ENCODE peak calls at places on chromosomes 3 and 15, in five cellular contexts. O, V, J, R and Q are unnamed samples.

GRCh38 chr15:33735637-33736247 is 232.6 kb upstream of the CHRM5 start:
- DNase-seq in O (peak; percentile 72), V (peak; percentile 32), J (peak; percentile 74), R (peak; percentile 67), Q (peak; percentile 58)

GRCh38 chr3:194203482-194204035 is 67.6 kb downstream of the HES1 start:
- DNase-seq in O (no peak), V (no peak), J (no peak), R (no peak), Q (peak; percentile 75)

GRCh38 chr3:153960701-153961100 is 160.5 kb upstream of the ARHGEF26 start:
- DNase-seq in O (no peak), V (no peak), J (no peak), R (no peak), Q (no peak)

GRCh38 chr3:57230006-57230405 is 2.5 kb downstream of the APPL1 start:
- DNase-seq in O (no peak), V (no peak), J (no peak), R (peak; percentile 76), Q (no peak)

GRCh38 chr3:56700136-56700535 is 17.1 kb upstream of the TASOR start:
- DNase-seq in O (no peak), V (no peak), J (no peak), R (peak; percentile 22), Q (no peak)

GRCh38 chr3:188259191-188259590 is 105.2 kb downstream of the LPP start:
- DNase-seq in O (no peak), V (no peak), J (no peak), R (no peak), Q (no peak)

GRCh38 chr3:96294143-96294542 is 520.3 kb upstream of the EPHA6 start:
- DNase-seq in O (no peak), V (no peak), J (no peak), R (no peak), Q (no peak)

GRCh38 chr15:78988361-78988911 is 43.6 kb upstream of the CTSH start:
- DNase-seq in O (no peak), V (peak; percentile 90), J (no peak), R (peak; percentile 79), Q (no peak)

GRCh38 chr3:37494206-37494605 is 319.8 kb upstream of the LRRFIP2 start:
- DNase-seq in O (no peak), V (no peak), J (no peak), R (no peak), Q (no peak)

GRCh38 chr15:33131880-33132279 is 62.6 kb downstream of the FMN1 start:
- DNase-seq in O (no peak), V (peak; percentile 59), J (no peak), R (peak; percentile 77), Q (no peak)

GRCh38 chr3:34742151-34742550 is 897.2 kb upstream of the ARPP21 start:
- DNase-seq in O (no peak), V (no peak), J (no peak), R (no peak), Q (no peak)

GRCh38 chr3:136074546-136074945 is 109.0 kb downstream of the PPP2R3A start:
- DNase-seq in O (no peak), V (no peak), J (no peak), R (peak; percentile 8), Q (no peak)

GRCh38 chr15:26967719-26968269 is 3.2 kb upstream of the GABRG3 start:
- DNase-seq in O (peak; percentile 82), V (no peak), J (no peak), R (no peak), Q (no peak)
- H3K4me3 ChIP-seq in O (peak overlapping the region; percentile 44), V (no peak overlapping the region), J (no peak overlapping the region), R (no peak overlapping the region), Q (no peak overlapping the region)

GRCh38 chr3:141421186-141421585 is 52.9 kb downstream of the ZBTB38 start:
- DNase-seq in O (no peak), V (no peak), J (no peak), R (no peak), Q (no peak)
- H4K20me1 ChIP-seq in O (no peaks in the 10 kb centered on the region), V (no peaks in the 10 kb centered on the region), J (no peaks in the 10 kb centered on the region), R (no peaks in the 10 kb centered on the region), Q (peaks cover 88% of the 10 kb centered on the region)

DNA sequence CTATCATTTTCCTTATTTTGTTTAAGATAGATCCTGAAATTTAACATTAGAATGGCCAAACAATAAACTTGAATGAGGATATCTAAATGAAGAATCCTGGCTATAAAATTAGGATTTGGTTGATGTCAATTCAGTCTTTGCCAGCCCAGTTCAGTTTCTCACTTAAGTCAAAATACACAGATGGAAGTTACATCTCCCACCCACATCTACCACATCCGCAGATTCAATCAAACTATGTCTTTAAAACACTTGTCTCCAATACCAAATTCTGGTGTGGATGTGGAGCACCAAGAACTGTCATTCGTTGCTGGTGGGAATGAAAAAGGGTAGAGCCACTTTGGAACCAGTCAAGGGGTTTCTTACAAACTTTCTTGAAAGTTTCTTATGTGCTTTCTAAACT is 18.2 kb downstream of the CBLB start:
- DNase-seq in O (no peak), V (no peak), J (no peak), R (no peak), Q (no peak)
- H3K79me2 ChIP-seq in O (peaks cover 52% of the 10 kb centered on the region), V (peaks cover 9% of the 10 kb centered on the region), J (peaks cover 94% of the 10 kb centered on the region), R (no peaks in the 10 kb centered on the region), Q (no peaks in the 10 kb centered on the region)

GRCh38 chr15:93081399-93081798 is 7.6 kb downstream of the RGMA start:
- DNase-seq in O (no peak), V (no peak), J (no peak), R (no peak), Q (no peak)
- H3K4me3 ChIP-seq in O (no peak overlapping the region), V (no peak overlapping the region), J (no peak overlapping the region), R (no peak overlapping the region), Q (no peak overlapping the region)

GRCh38 chr3:172134352-172134751 is 95.0 kb downstream of the FNDC3B start:
- DNase-seq in O (no peak), V (no peak), J (no peak), R (no peak), Q (peak; percentile 70)

GRCh38 chr3:172135766-172136729 is 96.7 kb downstream of the FNDC3B start:
- DNase-seq in O (no peak), V (peak; percentile 45), J (no peak), R (no peak), Q (no peak)

GRCh38 chr3:172137287-172138030 is 98.1 kb downstream of the FNDC3B start:
- DNase-seq in O (no peak), V (peak; percentile 90), J (no peak), R (peak; percentile 58), Q (no peak)

GRCh38 chr3:172133830-172134229 is 94.5 kb downstream of the FNDC3B start:
- DNase-seq in O (no peak), V (no peak), J (no peak), R (no peak), Q (no peak)

DNA sequence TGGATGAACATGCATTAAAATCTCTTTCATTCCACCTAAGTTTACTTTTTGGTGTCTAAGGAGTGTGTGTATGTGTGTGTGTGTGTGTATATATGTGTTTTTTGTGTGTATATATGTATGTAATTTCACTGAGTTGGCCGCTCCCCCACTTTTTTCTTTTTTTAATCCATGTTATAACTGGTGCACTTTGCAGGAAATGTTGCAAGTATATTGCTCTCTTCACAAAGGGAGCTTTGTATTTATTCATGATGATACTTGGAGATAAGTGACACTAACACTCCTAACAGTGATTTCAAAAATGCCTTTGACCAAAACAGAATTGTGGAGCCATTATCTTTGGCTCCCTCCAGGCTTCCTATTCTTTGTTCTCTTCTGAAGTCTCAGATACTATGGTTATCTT is 95.8 kb downstream of the FNDC3B start:
- DNase-seq in O (no peak), V (peak; percentile 47), J (no peak), R (no peak), Q (no peak)
- H4K20me1 ChIP-seq in O (peaks cover 23% of the 10 kb centered on the region), V (no peaks in the 10 kb centered on the region), J (no peaks in the 10 kb centered on the region), R (no peaks in the 10 kb centered on the region), Q (no peaks in the 10 kb centered on the region)

DNA sequence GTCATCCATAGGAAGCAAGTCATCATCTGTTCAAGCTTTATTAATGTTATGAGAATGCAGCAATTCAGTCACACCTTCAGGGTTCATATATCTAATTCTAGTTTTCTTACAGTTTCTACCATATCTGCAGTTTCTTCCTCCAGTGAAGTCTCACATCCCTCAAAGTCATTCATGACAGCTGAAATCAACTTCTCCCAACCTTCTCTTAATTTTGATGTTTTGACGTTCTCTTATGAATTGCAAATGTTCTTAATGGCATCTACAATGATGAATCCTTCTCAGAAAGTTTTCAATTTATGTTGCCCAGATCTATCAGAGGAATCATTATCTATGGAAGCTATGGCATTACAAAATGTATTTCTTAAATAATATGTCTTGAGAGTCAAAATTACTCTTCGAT is 210.4 kb upstream of the ZBTB20 start:
- DNase-seq in O (no peak), V (no peak), J (no peak), R (no peak), Q (no peak)
- H3K79me2 ChIP-seq in O (no peaks in the 10 kb centered on the region), V (no peaks in the 10 kb centered on the region), J (no peaks in the 10 kb centered on the region), R (no peaks in the 10 kb centered on the region), Q (no peaks in the 10 kb centered on the region)

DNA sequence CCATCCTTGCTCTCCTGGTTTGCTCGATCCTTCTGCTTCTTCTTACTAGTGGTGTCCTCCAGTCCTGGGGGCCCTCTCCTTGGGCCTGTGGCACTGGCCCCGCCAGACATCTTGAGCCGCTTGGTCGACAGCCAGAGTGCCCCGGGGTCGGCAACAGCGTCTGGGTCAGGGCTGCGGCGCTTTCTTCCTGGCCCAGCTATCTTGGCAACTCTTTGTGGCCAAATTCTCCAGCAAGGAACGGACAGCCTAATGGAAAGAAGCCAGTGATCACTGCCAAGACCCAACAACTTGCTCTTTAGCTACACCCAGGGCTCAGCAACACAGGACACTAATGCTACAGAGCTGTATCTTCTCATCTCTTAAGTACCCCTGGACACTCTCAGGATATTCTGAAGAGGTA is 1.6 kb downstream of the USP19 start:
- DNase-seq in O (no peak), V (no peak), J (no peak), R (no peak), Q (no peak)
- H3K4me3 ChIP-seq in O (no peak overlapping the region), V (no peak overlapping the region), J (peak overlapping the region; percentile 90), R (peak overlapping the region; percentile 85), Q (no peak overlapping the region)

GRCh38 chr3:131591394-131591990 is 88.7 kb upstream of the MRPL3 start:
- DNase-seq in O (peak; percentile 4), V (no peak), J (no peak), R (peak; percentile 47), Q (no peak)

GRCh38 chr3:131582438-131582837 is 79.7 kb upstream of the MRPL3 start:
- DNase-seq in O (no peak), V (no peak), J (peak; percentile 58), R (no peak), Q (no peak)

DNA sequence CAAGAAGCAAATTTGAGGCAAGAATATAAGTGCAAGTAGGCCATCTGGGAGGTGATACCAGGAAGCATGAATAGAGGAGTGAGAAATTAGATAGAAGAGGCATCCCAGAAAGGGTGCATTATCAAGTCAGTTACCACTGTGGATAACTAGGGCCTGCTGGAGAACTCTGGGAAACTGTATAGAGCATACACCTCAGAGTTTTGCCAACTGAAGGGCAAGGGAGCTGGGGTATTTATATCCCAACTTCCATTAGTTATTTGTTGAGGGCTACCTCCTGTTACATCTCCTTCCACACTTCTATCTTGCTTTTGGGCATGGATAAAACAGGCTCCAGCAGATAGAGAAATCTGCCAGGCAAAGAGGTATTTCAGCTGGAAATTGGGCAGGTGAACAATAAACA is 83.5 kb upstream of the MRPL3 start:
- DNase-seq in O (no peak), V (no peak), J (no peak), R (no peak), Q (no peak)
- H4K20me1 ChIP-seq in O (no peaks in the 10 kb centered on the region), V (no peaks in the 10 kb centered on the region), J (no peaks in the 10 kb centered on the region), R (no peaks in the 10 kb centered on the region), Q (no peaks in the 10 kb centered on the region)